ENCODE peak calls at places on chromosomes 5 and 9, in six cellular contexts. P is endothelial cell of umbilical vein, L is HCT116, Z is HepG2, D is H1, T is GM23338. K is an unnamed sample.

GRCh38 chr9:94005272-94005901 is 50.2 kb upstream of the BARX1 start:
- DNase-seq in P (no peak), L (no peak), Z (no peak), D (no peak), T (no peak), K (no peak)

GRCh38 chr5:135376961-135377621 is 21.9 kb downstream of the MACROH2A1 start:
- DNase-seq in P (peak; percentile 66), L (no peak), Z (no peak), D (no peak), T (no peak), K (no peak)

GRCh38 chr5:54519083-54519541 is 1.6 kb downstream of the SNX18 start:
- DNase-seq in P (no peak), L (no peak), Z (no peak), D (no peak), T (no peak), K (no peak)

GRCh38 chr9:101047848-101048402 is 19.4 kb downstream of the PLPPR1 start:
- DNase-seq in P (peak; percentile 56), L (no peak), Z (no peak), D (no peak), T (no peak), K (no peak)

GRCh38 chr9:33147770-33148169 is 19.4 kb downstream of the B4GALT1 start:
- DNase-seq in P (no peak), L (no peak), Z (no peak), D (no peak), T (no peak), K (no peak)

GRCh38 chr5:179829732-179830435 is 9.2 kb downstream of the SQSTM1 start:
- DNase-seq in P (no peak), L (no peak), Z (no peak), D (no peak), T (no peak), K (no peak)

GRCh38 chr5:31638286-31638685 is 645 bp upstream of the PDZD2 start:
- DNase-seq in P (no peak), L (no peak), Z (no peak), D (no peak), T (no peak), K (no peak)

GRCh38 chr5:154565123-154565522 is 87.1 kb upstream of the HAND1 start:
- DNase-seq in P (no peak), L (no peak), Z (no peak), D (no peak), T (no peak), K (no peak)

GRCh38 chr5:59069438-59070079 is 486.7 kb downstream of the RAB3C start:
- DNase-seq in P (peak; percentile 5), L (no peak), Z (peak; percentile 68), D (no peak), T (no peak), K (no peak)

GRCh38 chr5:107289030-107289714 is 381.6 kb downstream of the EFNA5 start:
- DNase-seq in P (no peak), L (no peak), Z (no peak), D (no peak), T (no peak), K (no peak)

GRCh38 chr5:129384736-129385135 is 75.4 kb upstream of the ADAMTS19 start:
- DNase-seq in P (peak; percentile 21), L (no peak), Z (no peak), D (no peak), T (no peak), K (no peak)

GRCh38 chr9:21770877-21771560 is 31.4 kb upstream of the MTAP start:
- DNase-seq in P (peak; percentile 85), L (peak; percentile 51), Z (no peak), D (no peak), T (no peak), K (no peak)

GRCh38 chr5:135605221-135605620 is 26.4 kb upstream of the CXCL14 start:
- DNase-seq in P (no peak), L (no peak), Z (no peak), D (no peak), T (no peak), K (no peak)

GRCh38 chr9:75803130-75803529 is 87.3 kb upstream of the PCSK5 start:
- DNase-seq in P (no peak), L (no peak), Z (no peak), D (no peak), T (peak; percentile 8), K (peak; percentile 42)

GRCh38 chr5:154610321-154611154 is 132.5 kb upstream of the HAND1 start:
- DNase-seq in P (peak; percentile 62), L (peak; percentile 76), Z (peak; percentile 55), D (peak; percentile 75), T (peak; percentile 97), K (no peak)

GRCh38 chr5:1105350-1106265 is 6.3 kb downstream of the SLC12A7 start:
- DNase-seq in P (no peak), L (no peak), Z (peak; percentile 93), D (no peak), T (no peak), K (no peak)

GRCh38 chr5:1103093-1103492 is 8.8 kb downstream of the SLC12A7 start:
- DNase-seq in P (no peak), L (no peak), Z (no peak), D (no peak), T (no peak), K (no peak)

GRCh38 chr5:1103505-1104326 is 8.1 kb downstream of the SLC12A7 start:
- DNase-seq in P (peak; percentile 38), L (no peak), Z (peak; percentile 47), D (no peak), T (no peak), K (no peak)

GRCh38 chr5:1106385-1107166 is 5.3 kb downstream of the SLC12A7 start:
- DNase-seq in P (no peak), L (no peak), Z (peak; percentile 21), D (no peak), T (no peak), K (no peak)

GRCh38 chr5:1104327-1105006 is 7.4 kb downstream of the SLC12A7 start:
- DNase-seq in P (no peak), L (no peak), Z (no peak), D (no peak), T (no peak), K (no peak)
- TF ChIP-seq POLR2AphosphoS5 in P (no peak), L (no peak), Z (no peak), D (no peak), T (no peak), K (no peak)

GRCh38 chr9:129667378-129667777 is 1.9 kb downstream of the PRRX2 start:
- DNase-seq in P (no peak), L (no peak), Z (no peak), D (no peak), T (no peak), K (no peak)

GRCh38 chr9:129665008-129665771 is at the start of gene PRRX2:
- DNase-seq in P (no peak), L (no peak), Z (no peak), D (no peak), T (peak; percentile 80), K (no peak)

GRCh38 chr9:129666575-129666974 is 1.1 kb downstream of the PRRX2 start:
- DNase-seq in P (no peak), L (no peak), Z (no peak), D (no peak), T (no peak), K (no peak)

GRCh38 chr9:129664664-129665007 is 811 bp upstream of the PRRX2 start:
- DNase-seq in P (no peak), L (no peak), Z (no peak), D (no peak), T (peak; percentile 48), K (no peak)

GRCh38 chr9:129665814-129666511 is 516 bp downstream of the PRRX2 start:
- DNase-seq in P (no peak), L (no peak), Z (no peak), D (no peak), T (peak; percentile 66), K (no peak)
- TF ChIP-seq EZH2 in P (peak; percentile 16), L (no peak), Z (no peak), D (no peak), T (no peak), K (no peak)

GRCh38 chr9:90839183-90839582 is 37.6 kb downstream of the SYK start:
- DNase-seq in P (no peak), L (no peak), Z (no peak), D (no peak), T (no peak), K (no peak)
- H3K27ac ChIP-seq in P (no peak overlapping the region), L (no peak overlapping the region), Z (no peak overlapping the region), D (no peak overlapping the region), T (no peak overlapping the region), K (no peak overlapping the region)

DNA sequence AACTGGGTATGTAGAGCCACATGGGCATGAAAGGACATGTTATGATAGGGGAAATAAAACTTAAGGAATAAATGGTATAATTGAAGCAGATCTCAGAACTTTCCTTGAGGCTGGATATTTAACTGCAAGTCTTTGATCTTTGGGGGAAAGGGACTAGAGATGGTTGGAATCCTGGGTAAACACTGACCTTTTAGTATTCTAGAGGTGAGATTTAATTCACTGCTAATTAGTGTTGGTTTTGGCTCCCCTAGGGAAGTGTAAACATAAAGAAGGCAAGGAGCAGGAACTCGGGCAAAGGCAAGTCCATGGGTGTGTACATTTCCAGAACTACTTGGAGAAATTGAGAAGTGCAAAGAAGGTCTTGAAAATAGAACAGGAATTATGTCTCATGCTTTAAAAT is 16.6 kb downstream of the NIM1K start:
- DNase-seq in P (no peak), L (no peak), Z (no peak), D (no peak), T (no peak), K (no peak)
- TF ChIP-seq POLR2AphosphoS5 in P (no peak), L (no peak), Z (no peak), D (no peak), T (no peak), K (no peak)

GRCh38 chr9:128723352-128723865 is 518 bp downstream of the ZDHHC12 start:
- DNase-seq in P (no peak), L (no peak), Z (no peak), D (no peak), T (no peak), K (no peak)

GRCh38 chr9:128720841-128721486 is 3.0 kb downstream of the ZDHHC12 start:
- DNase-seq in P (no peak), L (no peak), Z (no peak), D (no peak), T (no peak), K (no peak)

GRCh38 chr9:128722380-128723351 is 1.3 kb downstream of the ZDHHC12 start:
- DNase-seq in P (no peak), L (no peak), Z (no peak), D (no peak), T (no peak), K (no peak)

GRCh38 chr9:128719919-128720605 is 3.9 kb downstream of the ZDHHC12 start:
- DNase-seq in P (no peak), L (no peak), Z (no peak), D (no peak), T (peak; percentile 44), K (no peak)

DNA sequence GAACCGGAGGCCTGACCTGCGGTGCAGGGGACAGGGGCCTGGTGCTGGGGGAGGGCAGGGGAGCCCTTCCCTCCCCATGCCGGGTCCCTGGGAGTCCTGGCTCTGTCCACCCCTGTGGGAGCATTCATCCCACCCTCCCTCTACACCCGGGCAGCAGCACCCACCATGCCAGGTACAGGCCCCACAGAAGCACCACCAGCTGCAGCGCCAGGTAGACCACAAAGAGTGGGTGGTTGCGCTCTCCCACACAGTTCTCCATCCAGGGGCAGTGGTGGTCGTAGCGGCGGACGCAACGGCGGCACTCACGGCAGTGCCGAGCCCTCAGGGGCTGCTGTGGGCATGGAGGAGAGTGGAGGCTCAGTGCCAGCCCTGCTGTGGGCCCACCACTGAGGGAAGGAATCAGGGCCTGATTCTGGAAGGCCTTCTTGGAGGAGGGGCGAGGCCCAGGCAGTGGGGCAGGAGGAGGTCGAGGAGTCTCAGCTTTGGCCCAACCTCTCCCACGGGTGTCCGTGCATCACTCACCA is 2.4 kb downstream of the ZDHHC12 start:
- DNase-seq in P (no peak), L (no peak), Z (no peak), D (no peak), T (no peak), K (no peak)
- TF ChIP-seq EZH2 in P (no peak), L (no peak), Z (no peak), D (no peak), T (no peak), K (no peak)

GRCh38 chr5:172284275-172284971 is 859 bp upstream of the UBTD2 start:
- DNase-seq in P (peak; percentile 25), L (no peak), Z (no peak), D (no peak), T (no peak), K (no peak)
- H3K27ac ChIP-seq in P (peak overlapping the region; percentile 50), L (peak overlapping the region; percentile 43), Z (peak overlapping the region; percentile 44), D (peak overlapping the region; percentile 75), T (peak overlapping the region; percentile 82), K (peak overlapping the region; percentile 91)

K was measured in SK-N-MC.